ENCODE peak calls at places on chromosomes 7 and 10, in six cellular contexts. K is neural crest cell, C is GM18507, Q is RWPE1, U is SHP77, M is A172. P is an unnamed sample.

GRCh38 chr7:90401989-90402388 is 1.3 kb upstream of the CLDN12 start:
- DNase-seq in C (no peak), K (no peak), M (no peak), Q (no peak), U (no peak), P (no peak)

GRCh38 chr7:106895246-106895864 is 30.3 kb downstream of the PIK3CG start:
- DNase-seq in M (no peak), C (no peak), K (no peak), U (no peak), Q (no peak), P (peak)

GRCh38 chr7:135206887-135207738 is 4.2 kb downstream of the WDR91 start:
- DNase-seq in Q (no peak), C (peak), K (no peak), U (no peak), M (no peak), P (no peak)

GRCh38 chr10:122380703-122381102 is 6.2 kb downstream of the PLEKHA1 start:
- DNase-seq in K (no peak), C (no peak), Q (no peak), U (no peak), M (no peak), P (no peak)

GRCh38 chr10:63573068-63573697 is 52.0 kb downstream of the REEP3 start:
- DNase-seq in M (peak), Q (no peak), U (no peak), K (no peak), C (no peak), P (no peak)

GRCh38 chr10:110007171-110007700 is 548 bp upstream of the ADD3 start:
- DNase-seq in C (peak), K (no peak), Q (peak), U (no peak), M (no peak), P (no peak)

GRCh38 chr7:155829796-155830470 is 17.7 kb upstream of the SHH start:
- DNase-seq in M (peak), U (no peak), C (no peak), Q (no peak), K (no peak), P (no peak)

GRCh38 chr10:17113889-17114288 is 15.7 kb downstream of the CUBN start:
- DNase-seq in M (no peak), K (no peak), U (no peak), Q (no peak), C (no peak), P (no peak)

GRCh38 chr7:129225206-129225930 is 538 bp downstream of the AHCYL2 start:
- DNase-seq in U (peak), Q (peak), C (no peak), M (peak), K (peak), P (no peak)